ENCODE peak calls at places on chromosomes 3 and 15, in six cellular contexts. S is left kidney; K is A549; V is globus pallidus; I is stimulated activated naive CD4-positive, alpha-beta T cell; M is stimulated activated naive B cell treated with anti-CD40 and anti-IgM and Interleukin-4, amounts not matched to agents 10 μg/mL and 1 μg/mL and 100 μg/mL, for 72 hours. X is an unnamed sample.

GRCh38 chr3:52535411-52536111 is 844 bp upstream of the UQCC5 start:
- DNase-seq in I (no peak), V (no peak), S (no peak), K (no peak), M (no peak), X (no peak)

GRCh38 chr3:55897573-55898224 is 410.6 kb upstream of the WNT5A start:
- DNase-seq in K (peak; percentile 22), S (peak; percentile 77), V (no peak), M (no peak), I (no peak), X (peak; percentile 77)

GRCh38 chr3:73432723-73433032 is 192.1 kb downstream of the PDZRN3 start:
- DNase-seq in K (no peak), V (no peak), M (no peak), I (no peak), S (no peak), X (no peak)

GRCh38 chr15:99564221-99565030 is 1.4 kb upstream of the MEF2A start:
- DNase-seq in M (no peak), K (no peak), S (peak; percentile 80), I (no peak), V (peak; percentile 62), X (no peak)

GRCh38 chr3:13617981-13618380 is 69.1 kb downstream of the FBLN2 start:
- DNase-seq in S (no peak), I (no peak), V (no peak), K (no peak), M (no peak), X (no peak)

GRCh38 chr15:42037650-42038049 is 16.8 kb upstream of the PLA2G4E start:
- DNase-seq in V (no peak), K (no peak), S (no peak), I (no peak), M (no peak), X (no peak)

GRCh38 chr3:52455283-52456168 is at the start of gene NISCH:
- DNase-seq in K (peak; percentile 68), S (peak; percentile 95), M (peak; percentile 90), I (peak; percentile 93), V (peak; percentile 82), X (peak; percentile 95)

GRCh38 chr3:110568246-110568645 is 503.4 kb upstream of the NECTIN3 start:
- DNase-seq in M (no peak), K (peak; percentile 23), I (no peak), V (no peak), S (no peak), X (no peak)

GRCh38 chr15:88465633-88466219 is 1.5 kb downstream of the MRPL46 start:
- DNase-seq in M (no peak), S (no peak), K (peak; percentile 31), I (no peak), V (no peak), X (peak; percentile 53)

GRCh38 chr15:95635666-95636065 is 694.8 kb upstream of the NR2F2 start:
- DNase-seq in M (no peak), I (no peak), S (no peak), V (no peak), K (no peak), X (no peak)

GRCh38 chr3:44099566-44100297 is 142.0 kb upstream of the TOPAZ1 start:
- DNase-seq in K (no peak), M (no peak), S (no peak), V (peak; percentile 26), I (no peak), X (peak; percentile 91)

GRCh38 chr3:195565716-195566115 is 18.0 kb downstream of the APOD start:
- DNase-seq in M (no peak), V (no peak), I (no peak), K (no peak), S (peak; percentile 55), X (no peak)

GRCh38 chr15:69074843-69075224 is 60.3 kb downstream of the NOX5 start:
- DNase-seq in M (no peak), K (peak; percentile 27), I (no peak), S (peak; percentile 88), V (no peak), X (no peak)

GRCh38 chr3:16064660-16065414 is 109.6 kb upstream of the GALNT15 start:
- DNase-seq in S (no peak), M (no peak), V (peak; percentile 94), K (peak; percentile 51), I (no peak), X (peak; percentile 95)

GRCh38 chr3:56792201-56792600 is 9.5 kb downstream of the ARHGEF3 start:
- DNase-seq in S (no peak), K (no peak), I (no peak), V (no peak), M (no peak), X (no peak)

GRCh38 chr3:54567949-54568348 is 359.9 kb downstream of the LRTM1 start:
- DNase-seq in M (no peak), K (no peak), S (no peak), I (no peak), V (no peak), X (peak; percentile 24)

GRCh38 chr3:29430558-29430971 is 149.7 kb downstream of the RBMS3 start:
- DNase-seq in K (peak; percentile 9), S (peak; percentile 42), I (no peak), V (no peak), M (no peak), X (no peak)

GRCh38 chr15:51025454-51025846 is 69.3 kb downstream of the TNFAIP8L3 start:
- DNase-seq in S (no peak), V (no peak), M (no peak), I (no peak), K (no peak), X (no peak)

GRCh38 chr15:28260722-28261121 is 61.3 kb downstream of the HERC2 start:
- DNase-seq in I (no peak), M (no peak), V (peak; percentile 13), S (peak; percentile 21), K (no peak), X (peak; percentile 85)

GRCh38 chr15:20294651-20295237 is 246.9 kb downstream of the GOLGA6L6 start:
- DNase-seq in K (no peak), V (no peak), M (no peak), I (no peak), S (no peak), X (no peak)

X was measured in esophagus muscularis mucosa.